ENCODE peak calls at places on chromosomes 6 and 20, in seven cellular contexts. C, P, X, V, T, N and Q are unnamed samples.

GRCh38 chr6:15430181-15430580 is 184.3 kb downstream of the JARID2 start:
- DNase-seq in C (no peak), P (no peak), X (no peak), V (no peak), T (no peak), N (no peak), Q (no peak)

GRCh38 chr6:30345852-30346251 is 896 bp downstream of the RPP21 start:
- DNase-seq in C (no peak), P (no peak), X (no peak), V (no peak), T (no peak), N (no peak), Q (no peak)

GRCh38 chr6:168994966-168995365 is 258.7 kb downstream of the THBS2 start:
- DNase-seq in C (no peak), P (no peak), X (no peak), V (no peak), T (no peak), N (no peak), Q (no peak)

GRCh38 chr20:58651823-58652605 is 931 bp downstream of the STX16 start:
- DNase-seq in C (peak), P (peak), X (no peak), V (peak), T (peak), N (peak), Q (peak)

GRCh38 chr6:88013015-88013414 is 34.6 kb upstream of the SPACA1 start:
- DNase-seq in C (no peak), P (no peak), X (no peak), V (no peak), T (no peak), N (no peak), Q (no peak)

GRCh38 chr20:4014031-4014474 is 1.3 kb downstream of the RNF24 start:
- DNase-seq in C (peak), P (no peak), X (no peak), V (peak), T (no peak), N (peak), Q (peak)

GRCh38 chr20:50568549-50568942 is 58.4 kb downstream of the PTPN1 start:
- DNase-seq in C (no peak), P (no peak), X (no peak), V (no peak), T (no peak), N (no peak), Q (no peak)

GRCh38 chr6:44038543-44039065 is 88.6 kb downstream of the MRPL14 start:
- DNase-seq in C (no peak), P (no peak), X (no peak), V (no peak), T (no peak), N (no peak), Q (no peak)

GRCh38 chr6:136365781-136366354 is 76.2 kb upstream of the BCLAF1 start:
- DNase-seq in C (no peak), P (no peak), X (peak), V (no peak), T (no peak), N (no peak), Q (no peak)

GRCh38 chr6:37451411-37452273 is 18.6 kb downstream of the CMTR1 start:
- DNase-seq in C (no peak), P (no peak), X (no peak), V (no peak), T (no peak), N (no peak), Q (no peak)

GRCh38 chr20:36343641-36344040 is 37.5 kb downstream of the DLGAP4 start:
- DNase-seq in C (no peak), P (no peak), X (no peak), V (no peak), T (no peak), N (no peak), Q (no peak)

GRCh38 chr6:84882768-84883766 is 118.7 kb upstream of the TBX18 start:
- DNase-seq in C (no peak), P (no peak), X (no peak), V (no peak), T (no peak), N (peak), Q (peak)

GRCh38 chr6:9523462-9523861 is 891.4 kb downstream of the TFAP2A start:
- DNase-seq in C (peak), P (no peak), X (no peak), V (no peak), T (no peak), N (no peak), Q (no peak)

GRCh38 chr6:157929765-157930319 is 51.8 kb upstream of the SYNJ2 start:
- DNase-seq in C (no peak), P (no peak), X (no peak), V (no peak), T (no peak), N (no peak), Q (no peak)

GRCh38 chr6:166515072-166515810 is 71.2 kb downstream of the RAMACL start:
- DNase-seq in C (peak), P (no peak), X (peak), V (no peak), T (peak), N (peak), Q (peak)

GRCh38 chr6:125957845-125958244 is 1.3 kb downstream of the HINT3 start:
- DNase-seq in C (no peak), P (no peak), X (no peak), V (peak), T (no peak), N (peak), Q (peak)

GRCh38 chr6:137013031-137013430 is 31.7 kb downstream of the IL20RA start:
- DNase-seq in C (peak), P (no peak), X (no peak), V (no peak), T (no peak), N (no peak), Q (no peak)

GRCh38 chr6:26163733-26164505 is 76.7 kb downstream of the HFE start:
- DNase-seq in C (no peak), P (no peak), X (no peak), V (no peak), T (no peak), N (no peak), Q (no peak)

GRCh38 chr6:106546322-106547052 is 82.8 kb downstream of the RTN4IP1 start:
- DNase-seq in C (peak), P (no peak), X (no peak), V (no peak), T (no peak), N (no peak), Q (peak)

GRCh38 chr6:13407709-13408695 is 79.4 kb downstream of the GFOD1 start:
- DNase-seq in C (peak), P (no peak), X (no peak), V (no peak), T (no peak), N (no peak), Q (no peak)

GRCh38 chr6:14458669-14459266 is 341.2 kb downstream of the CD83 start:
- DNase-seq in C (peak), P (no peak), X (no peak), V (no peak), T (no peak), N (no peak), Q (peak)

GRCh38 chr6:84455630-84456029 is 228.2 kb upstream of the CEP162 start:
- DNase-seq in C (no peak), P (no peak), X (no peak), V (no peak), T (no peak), N (no peak), Q (peak)

GRCh38 chr20:56817780-56818675 is 188.9 kb downstream of the TFAP2C start:
- DNase-seq in C (no peak), P (no peak), X (no peak), V (peak), T (no peak), N (no peak), Q (no peak)

GRCh38 chr6:56649782-56650181 is 7.1 kb upstream of the DST start:
- DNase-seq in C (no peak), P (no peak), X (no peak), V (no peak), T (no peak), N (no peak), Q (no peak)

GRCh38 chr6:16236648-16237199 is 1.7 kb upstream of the GMPR start:
- DNase-seq in C (no peak), P (no peak), X (no peak), V (no peak), T (no peak), N (no peak), Q (peak)